ENCODE peak calls at places on chromosomes 6 and 20, in six cellular contexts. G is cardiac muscle cell, P is tibial nerve, U is choroid plexus epithelial cell, T is progenitor cell of endocrine pancreas, W is glutamatergic neuron. J is an unnamed sample.

GRCh38 chr6:154792761-154793160 is 59.5 kb downstream of the SCAF8 start:
- DNase-seq in G (no peak), P (no peak), U (no peak), T (no peak), W (no peak), J (no peak)

GRCh38 chr6:141421378-141421777 is 711.3 kb upstream of the GJE1 start:
- DNase-seq in G (peak), P (no peak), U (peak), T (no peak), W (no peak), J (no peak)

GRCh38 chr20:58669287-58670006 is 18.4 kb downstream of the STX16 start:
- DNase-seq in G (no peak), P (no peak), U (no peak), T (no peak), W (no peak), J (no peak)

GRCh38 chr6:111805511-111806181 is 67.6 kb downstream of the FYN start:
- DNase-seq in G (peak), P (no peak), U (peak), T (no peak), W (no peak), J (peak)

GRCh38 chr6:15843226-15843625 is 180.4 kb upstream of the DTNBP1 start:
- DNase-seq in G (no peak), P (no peak), U (no peak), T (no peak), W (no peak), J (no peak)

GRCh38 chr6:57108691-57109090 is 18.7 kb downstream of the ZNF451 start:
- DNase-seq in G (no peak), P (no peak), U (no peak), T (no peak), W (no peak), J (no peak)

GRCh38 chr6:93701526-93701925 is 282.2 kb upstream of the EPHA7 start:
- DNase-seq in G (peak), P (no peak), U (peak), T (no peak), W (no peak), J (no peak)

GRCh38 chr6:33049323-33049722 is 24.1 kb downstream of the HLA-DPA1 start:
- DNase-seq in G (no peak), P (no peak), U (no peak), T (no peak), W (no peak), J (no peak)

GRCh38 chr6:17870302-17871168 is 116.9 kb downstream of the KIF13A start:
- DNase-seq in G (no peak), P (no peak), U (no peak), T (no peak), W (no peak), J (no peak)

GRCh38 chr6:6701864-6702263 is 113.3 kb downstream of the LY86 start:
- DNase-seq in G (no peak), P (no peak), U (no peak), T (no peak), W (no peak), J (no peak)
- TF ChIP-seq CTCF in G (no peak), P (no peak), U (no peak), T (no peak), W (no peak), J (no peak)

GRCh38 chr20:51563597-51564332 is 21.2 kb upstream of the NFATC2 start:
- DNase-seq in G (peak), P (peak), U (peak), T (no peak), W (peak), J (peak)

GRCh38 chr20:51562027-51562333 is 19.5 kb upstream of the NFATC2 start:
- DNase-seq in G (peak), P (no peak), U (peak), T (no peak), W (no peak), J (peak)

GRCh38 chr20:51563141-51563596 is 20.6 kb upstream of the NFATC2 start:
- DNase-seq in G (no peak), P (no peak), U (peak), T (no peak), W (no peak), J (no peak)

GRCh38 chr20:51560550-51561307 is 18.2 kb upstream of the NFATC2 start:
- DNase-seq in G (peak), P (no peak), U (no peak), T (no peak), W (no peak), J (no peak)

DNA sequence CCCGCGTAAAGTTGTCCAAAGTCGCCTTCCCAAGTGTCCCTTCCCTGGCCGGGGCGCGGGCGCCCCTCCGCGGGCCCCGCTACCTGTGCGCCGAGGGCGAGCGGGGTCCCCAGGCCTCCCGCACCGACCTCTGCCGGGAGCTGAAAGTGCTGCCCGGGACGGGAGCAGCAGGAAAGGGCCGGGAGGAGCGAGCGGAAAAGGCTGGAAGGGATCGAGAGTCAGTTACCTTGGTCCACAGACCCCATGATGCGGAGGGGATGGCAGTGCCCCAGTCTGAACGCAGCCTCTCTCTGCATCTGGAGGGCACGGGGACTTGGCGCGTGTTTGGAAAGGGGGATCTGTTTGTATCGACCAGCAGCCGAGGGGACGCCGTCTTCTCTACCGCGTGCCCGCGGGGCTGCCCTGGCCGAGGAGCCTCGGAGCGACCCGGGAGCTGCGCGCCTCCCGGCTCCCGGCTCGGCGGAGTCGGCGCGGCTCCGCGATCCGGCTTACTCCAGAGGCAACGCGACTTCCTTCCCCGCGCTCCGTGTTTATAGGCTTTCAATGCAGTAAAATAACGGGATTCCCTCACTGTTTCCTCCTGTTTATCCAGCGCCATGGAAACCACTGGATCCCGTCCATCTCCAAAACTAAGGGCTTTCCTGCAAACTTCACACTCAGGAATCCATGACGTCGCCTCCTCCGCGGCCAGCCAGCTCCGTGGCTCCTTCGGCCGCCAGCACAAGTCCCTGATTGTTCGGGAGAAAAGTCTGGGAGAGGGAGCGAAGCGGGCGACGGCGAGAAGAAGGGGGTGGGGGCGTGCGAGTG is 20.0 kb upstream of the NFATC2 start:
- DNase-seq in G (peak), P (peak), U (peak), T (peak), W (peak), J (peak)
- TF ChIP-seq CTCF in G (peak), P (no peak), U (no peak), T (peak), W (no peak), J (peak)

DNA sequence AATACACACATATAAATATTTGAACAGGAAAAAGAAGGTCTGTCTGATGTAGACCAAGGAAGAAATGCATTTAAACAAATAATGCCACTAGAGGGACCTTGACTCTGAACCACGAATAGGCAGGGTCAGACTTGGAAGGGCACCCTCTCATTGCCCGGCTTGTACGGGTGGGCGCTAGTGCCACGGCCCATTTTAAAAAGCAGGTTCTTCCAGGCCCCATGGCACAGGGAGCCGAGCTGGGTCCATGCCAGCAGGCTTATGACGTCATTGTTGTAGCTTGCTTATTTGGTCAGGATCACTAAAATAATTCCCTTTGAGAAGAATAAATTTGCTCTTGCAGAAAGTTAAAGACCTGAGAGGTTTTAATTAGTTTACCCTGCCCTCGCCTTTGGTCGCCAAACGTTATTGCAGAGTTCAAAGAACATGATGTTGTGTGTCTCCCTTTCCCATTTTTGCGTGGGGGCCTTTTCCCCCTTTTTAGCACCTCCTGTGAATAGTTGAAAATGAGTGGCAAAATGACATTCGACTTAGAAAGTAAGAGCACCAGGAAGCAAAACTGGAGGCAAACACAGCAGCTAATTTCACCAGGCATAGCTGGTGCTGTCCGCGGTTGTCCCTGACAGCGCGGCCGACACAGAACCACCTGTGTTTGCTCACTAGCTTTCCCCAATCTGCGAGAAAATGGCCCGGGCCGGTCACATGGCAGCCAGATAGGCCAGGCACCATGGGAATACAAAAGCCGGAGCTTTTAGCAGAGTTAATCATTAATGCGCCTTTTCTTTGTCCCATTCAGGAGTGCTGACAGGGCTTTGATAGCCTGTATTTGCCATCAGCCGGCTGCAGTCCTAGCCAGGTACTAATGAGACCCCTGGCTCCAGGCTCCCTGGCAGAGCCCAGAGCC is 93.8 kb downstream of the FOXA2 start:
- DNase-seq in G (peak), P (no peak), U (no peak), T (peak), W (peak), J (no peak)
- TF ChIP-seq CTCF in G (no peak), P (no peak), U (no peak), T (peak), W (no peak), J (no peak)

GRCh38 chr6:42168650-42169049 is 4.5 kb upstream of the GUCA1A start:
- DNase-seq in G (no peak), P (no peak), U (no peak), T (no peak), W (no peak), J (no peak)
- TF ChIP-seq CTCF in G (peak), P (no peak), U (peak), T (no peak), W (no peak), J (no peak)

J was measured in A673.